ENCODE peak calls at places on chromosome 20, in four cellular contexts. Z is upper lobe of right lung, E is pancreas, J is psoas muscle. H is an unnamed sample. For H3K4me1, the result is how much of the 10 kb centered on the place peaks cover.

GRCh38 chr20:1874534-1875168 is 20.6 kb upstream of the SIRPA start:
- DNase-seq in Z (peak), E (no peak), J (no peak), H (peak)

GRCh38 chr20:44431502-44432234 is 44.0 kb upstream of the TTPAL start:
- DNase-seq in Z (no peak), E (no peak), J (no peak), H (no peak)

GRCh38 chr20:32474009-32474716 is 111.0 kb downstream of the NOL4L start:
- DNase-seq in Z (peak), E (peak), J (no peak), H (no peak)

GRCh38 chr20:3068075-3068474 is 3.3 kb upstream of the OXT start:
- DNase-seq in Z (no peak), E (no peak), J (no peak), H (no peak)

GRCh38 chr20:34213213-34213612 is 28.0 kb upstream of the ASIP start:
- DNase-seq in Z (no peak), E (no peak), J (no peak), H (no peak)

GRCh38 chr20:45341939-45342862 is 6.0 kb downstream of the SDC4 start:
- DNase-seq in Z (peak), E (peak), J (peak), H (peak)

GRCh38 chr20:22688485-22688884 is 104.1 kb upstream of the FOXA2 start:
- DNase-seq in Z (no peak), E (no peak), J (no peak), H (no peak)

GRCh38 chr20:3420211-3420707 is 12.8 kb upstream of the DNAAF9 start:
- DNase-seq in Z (peak), E (no peak), J (peak), H (peak)

GRCh38 chr20:22925613-22925983 is 109.5 kb upstream of the SSTR4 start:
- DNase-seq in Z (no peak), E (no peak), J (no peak), H (no peak)

GRCh38 chr20:56733967-56734366 is 104.9 kb downstream of the TFAP2C start:
- DNase-seq in Z (no peak), E (no peak), J (no peak), H (no peak)

GRCh38 chr20:57654363-57654997 is 34.3 kb upstream of the ZBP1 start:
- DNase-seq in Z (peak), E (no peak), J (peak), H (peak)

GRCh38 chr20:43833511-43834395 is 80.9 kb upstream of the TOX2 start:
- DNase-seq in Z (no peak), E (no peak), J (no peak), H (no peak)

GRCh38 chr20:11032611-11033010 is 358.8 kb upstream of the JAG1 start:
- DNase-seq in Z (no peak), E (no peak), J (no peak), H (no peak)

GRCh38 chr20:39264506-39265172 is 302.5 kb downstream of the DHX35 start:
- DNase-seq in Z (no peak), E (peak), J (peak), H (peak)

GRCh38 chr20:5797843-5798462 is 47.8 kb downstream of the SHLD1 start:
- DNase-seq in Z (no peak), E (no peak), J (no peak), H (no peak)

GRCh38 chr20:57653546-57653900 is 33.3 kb upstream of the ZBP1 start:
- DNase-seq in Z (peak), E (peak), J (no peak), H (peak)

GRCh38 chr20:20796766-20797415 is 84.4 kb upstream of the RALGAPA2 start:
- DNase-seq in Z (no peak), E (no peak), J (no peak), H (no peak)

GRCh38 chr20:22428051-22428450 is 156.3 kb downstream of the FOXA2 start:
- DNase-seq in Z (no peak), E (no peak), J (no peak), H (no peak)

GRCh38 chr20:49345538-49345937 is 67.7 kb upstream of the ZNFX1 start:
- DNase-seq in Z (no peak), E (no peak), J (peak), H (no peak)

GRCh38 chr20:44745560-44746366 is at the start of gene KCNK15:
- DNase-seq in Z (peak), E (peak), J (peak), H (no peak)

GRCh38 chr20:31568773-31569162 is 36.3 kb upstream of the ID1 start:
- DNase-seq in Z (no peak), E (no peak), J (no peak), H (no peak)

GRCh38 chr20:35303735-35304431 is 11.7 kb upstream of the FAM83C start:
- DNase-seq in Z (peak), E (peak), J (peak), H (peak)

DNA sequence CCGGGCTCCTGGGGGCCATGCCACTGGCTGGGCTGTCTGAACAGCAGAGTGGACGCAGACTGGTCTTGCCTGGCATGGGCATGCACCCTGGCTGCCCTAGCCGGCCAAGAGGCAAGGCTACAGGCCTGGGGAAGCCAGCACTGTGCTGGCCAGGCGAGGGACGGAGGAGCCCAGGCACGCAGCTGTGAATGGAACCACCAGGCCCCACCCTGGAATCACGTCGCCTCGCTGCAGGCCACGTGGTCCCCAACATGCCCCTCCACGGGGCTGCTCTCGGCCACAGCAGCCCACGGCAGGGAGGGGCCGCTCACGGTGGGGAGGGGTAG is 4.0 kb downstream of the UCKL1 start:
- DNase-seq in Z (no peak), E (no peak), J (no peak), H (no peak)
- H3K4me1 ChIP-seq in Z (half or more), E (under half), J (half or more), H (under half)

DNA sequence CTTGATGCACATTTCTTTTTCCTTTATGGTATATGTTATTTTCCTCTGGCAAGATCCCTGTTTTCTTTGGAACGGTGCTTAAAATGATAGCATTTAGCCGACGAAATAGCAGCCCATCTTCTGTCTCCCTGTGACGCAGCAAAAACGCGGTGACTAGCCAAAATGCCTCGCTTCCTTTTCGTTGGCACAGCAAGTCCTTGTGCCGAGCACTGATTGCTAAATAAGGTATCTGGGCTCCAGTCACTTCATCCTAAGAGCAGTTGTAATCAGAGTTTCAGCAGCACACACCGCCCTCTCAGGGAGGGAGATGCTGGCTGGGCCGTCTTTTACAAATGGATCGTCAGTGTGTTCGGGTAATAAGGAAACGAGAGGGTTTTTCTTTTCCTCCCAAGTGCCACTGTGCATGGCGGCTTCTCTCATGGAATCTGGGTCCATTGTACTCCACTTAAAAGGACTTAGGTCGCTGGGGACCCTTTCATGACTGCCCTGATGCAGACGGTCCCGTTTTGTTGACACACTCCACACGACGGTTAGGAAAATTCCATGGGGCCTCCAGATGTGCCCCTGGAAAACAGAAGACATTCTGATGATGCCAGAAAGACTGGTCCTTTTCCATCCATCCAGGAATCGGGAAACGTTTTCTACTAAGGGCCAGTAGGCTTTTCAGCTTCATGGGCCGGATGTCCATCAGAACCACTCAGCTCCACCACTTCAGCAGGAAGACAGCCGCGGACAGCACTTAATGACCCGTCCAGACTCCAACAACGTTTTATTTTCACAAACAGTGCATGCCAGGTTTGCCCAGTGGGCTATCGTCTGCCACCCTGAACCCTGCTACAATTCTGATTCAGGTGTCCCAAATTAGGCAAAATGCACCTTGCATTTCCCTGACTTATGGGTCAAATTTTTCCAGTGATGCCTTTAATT is 185.5 kb downstream of the CDH4 start:
- DNase-seq in Z (no peak), E (no peak), J (no peak), H (no peak)
- H3K4me1 ChIP-seq in Z (under half), E (under half), J (under half), H (under half)

GRCh38 chr20:50537546-50538201 is 27.5 kb downstream of the PTPN1 start:
- DNase-seq in Z (no peak), E (no peak), J (no peak), H (no peak)

GRCh38 chr20:50538276-50538675 is 28.1 kb downstream of the PTPN1 start:
- DNase-seq in Z (no peak), E (no peak), J (no peak), H (no peak)

GRCh38 chr20:50534567-50534966 is 24.4 kb downstream of the PTPN1 start:
- DNase-seq in Z (no peak), E (no peak), J (peak), H (no peak)

GRCh38 chr20:50535162-50535561 is 25.0 kb downstream of the PTPN1 start:
- DNase-seq in Z (no peak), E (no peak), J (no peak), H (no peak)

GRCh38 chr20:50536333-50536732 is 26.1 kb downstream of the PTPN1 start:
- DNase-seq in Z (no peak), E (no peak), J (no peak), H (no peak)
- H3K4me1 ChIP-seq in Z (half or more), E (under half), J (half or more), H (under half)

GRCh38 chr20:51176446-51176845 is 153.5 kb upstream of the KCNG1 start:
- DNase-seq in Z (no peak), E (no peak), J (no peak), H (no peak)
- H3K4me1 ChIP-seq in Z (under half), E (under half), J (under half), H (under half)

GRCh38 chr20:47311211-47311610 is 45.3 kb downstream of the ZMYND8 start:
- DNase-seq in Z (no peak), E (no peak), J (no peak), H (no peak)
- H3K4me1 ChIP-seq in Z (under half), E (under half), J (under half), H (under half)

DNA sequence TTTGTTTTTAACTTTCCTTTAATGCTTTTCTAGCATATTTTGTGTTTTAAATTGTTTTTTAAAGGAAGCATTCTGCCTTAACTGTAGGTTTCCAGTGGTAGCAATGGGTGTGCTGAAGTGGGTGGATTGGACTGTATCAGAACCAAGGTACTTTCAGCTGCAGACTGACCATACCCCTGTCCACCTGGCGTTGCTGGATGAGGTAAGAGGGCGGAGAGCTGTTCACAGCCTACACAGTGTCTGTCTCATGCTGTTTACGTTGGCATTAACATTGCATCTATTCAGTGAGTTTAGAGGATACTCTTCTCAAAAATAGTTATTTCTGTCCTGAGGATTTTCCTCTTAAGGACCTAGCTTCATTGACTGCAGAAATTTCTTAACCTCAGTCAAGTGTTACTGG is 11.9 kb downstream of the NELFCD start:
- DNase-seq in Z (no peak), E (peak), J (no peak), H (no peak)
- H3K4me1 ChIP-seq in Z (under half), E (under half), J (under half), H (under half)

DNA sequence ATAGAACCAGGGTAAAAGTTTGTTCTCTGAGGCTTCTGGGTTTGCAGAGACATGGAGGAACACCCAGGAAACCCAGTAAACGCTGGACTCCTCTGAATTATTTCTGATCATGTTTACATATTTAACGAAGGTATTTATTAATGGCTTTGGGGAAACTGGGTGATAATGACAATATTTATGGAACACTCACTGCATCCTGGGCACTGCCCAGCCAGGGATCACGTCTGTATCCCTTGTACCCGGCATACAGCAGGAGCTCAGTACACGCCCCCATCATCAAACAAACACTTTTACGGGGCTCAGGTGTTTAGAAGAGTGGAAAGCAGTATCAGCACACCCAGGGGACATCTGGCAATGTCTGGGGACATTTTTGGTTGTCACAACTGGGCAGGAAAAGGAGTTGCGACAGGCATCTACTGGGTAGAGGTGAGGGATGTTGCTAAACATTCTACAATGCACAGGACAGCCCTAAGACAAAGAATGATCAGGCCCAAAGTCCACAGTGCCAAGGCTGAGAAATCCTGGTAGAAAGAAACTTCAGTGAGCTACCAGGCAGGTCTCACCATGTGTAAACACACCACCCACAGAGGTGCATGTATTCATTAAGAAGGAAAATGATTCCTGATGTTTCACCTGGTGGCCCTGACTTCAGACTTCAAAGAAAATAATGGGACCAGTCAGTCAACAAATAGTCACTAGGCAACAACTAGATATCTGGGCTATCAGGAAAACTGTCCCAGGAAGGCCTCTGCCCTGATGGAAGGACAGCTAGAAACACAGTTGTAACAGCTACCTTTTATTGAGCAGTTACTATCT is 35.3 kb downstream of the ZMYND8 start:
- DNase-seq in Z (no peak), E (no peak), J (peak), H (no peak)
- H3K4me1 ChIP-seq in Z (half or more), E (half or more), J (under half), H (half or more)

DNA sequence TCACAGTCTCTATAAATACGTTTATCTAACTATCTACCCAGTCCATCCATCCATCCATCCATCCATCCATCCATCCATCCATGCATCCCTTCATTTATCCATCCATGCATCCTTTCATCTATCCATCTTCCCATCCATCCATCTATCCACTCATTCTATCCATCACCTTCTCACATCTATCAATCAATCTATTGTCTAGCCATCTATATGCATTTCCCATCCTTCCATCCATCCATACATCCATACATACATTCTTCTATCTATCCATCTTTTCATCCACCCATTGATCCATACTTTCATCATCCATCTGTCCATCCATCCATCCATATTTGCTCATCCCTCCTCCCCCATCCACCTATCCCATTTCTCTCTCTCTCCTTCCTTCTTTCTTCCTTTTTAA is 51.6 kb upstream of the CTNNBL1 start:
- DNase-seq in Z (no peak), E (no peak), J (no peak), H (no peak)
- H3K4me1 ChIP-seq in Z (under half), E (under half), J (under half), H (under half)

GRCh38 chr20:61991476-61991875 is 74.2 kb downstream of the TAF4 start:
- DNase-seq in Z (no peak), E (no peak), J (no peak), H (no peak)
- H3K4me1 ChIP-seq in Z (under half), E (under half), J (under half), H (under half)

H was measured in Peyer's patch.